ENCODE peak calls at places on chromosome 1, in ten cellular contexts. One of them, this sample, is unnamed.

GRCh38 chr1:151325646-151326429 is 1.4 kb downstream of the PI4KB start:
- DNase-seq in uterus: no peak
- DNase-seq in cardiac muscle cell: no peak
- DNase-seq in small intestine: no peak
- DNase-seq in thoracic aorta: no peak
- DNase-seq in HAP-1: no peak
- DNase-seq in right lobe of liver: no peak
- DNase-seq in mesendoderm: no peak
- DNase-seq in lower lobe of right lung: no peak
- DNase-seq in aorta: no peak
- DNase-seq in this sample: no peak

GRCh38 chr1:24822887-24823286 is 77.6 kb downstream of the CLIC4 start:
- DNase-seq in thoracic aorta: no peak
- DNase-seq in mesendoderm: no peak
- DNase-seq in lower lobe of right lung: no peak
- DNase-seq in small intestine: no peak
- DNase-seq in HAP-1: no peak
- DNase-seq in uterus: no peak
- DNase-seq in aorta: no peak
- DNase-seq in cardiac muscle cell: peak; percentile 36
- DNase-seq in right lobe of liver: no peak
- DNase-seq in this sample: no peak

GRCh38 chr1:14631421-14631820 is 32.9 kb downstream of the KAZN start:
- DNase-seq in HAP-1: no peak
- DNase-seq in small intestine: no peak
- DNase-seq in lower lobe of right lung: no peak
- DNase-seq in uterus: no peak
- DNase-seq in cardiac muscle cell: no peak
- DNase-seq in right lobe of liver: no peak
- DNase-seq in aorta: no peak
- DNase-seq in thoracic aorta: no peak
- DNase-seq in mesendoderm: no peak
- DNase-seq in this sample: no peak

GRCh38 chr1:184483101-184483813 is 96.4 kb downstream of the C1orf21 start:
- DNase-seq in cardiac muscle cell: peak; percentile 59
- DNase-seq in lower lobe of right lung: peak; percentile 67
- DNase-seq in HAP-1: no peak
- DNase-seq in right lobe of liver: no peak
- DNase-seq in mesendoderm: no peak
- DNase-seq in aorta: peak; percentile 63
- DNase-seq in small intestine: peak; percentile 35
- DNase-seq in uterus: peak; percentile 78
- DNase-seq in thoracic aorta: no peak
- DNase-seq in this sample: no peak

GRCh38 chr1:225846331-225847310 is 35.6 kb downstream of the TMEM63A start:
- DNase-seq in small intestine: no peak
- DNase-seq in uterus: no peak
- DNase-seq in lower lobe of right lung: no peak
- DNase-seq in cardiac muscle cell: no peak
- DNase-seq in right lobe of liver: peak; percentile 31
- DNase-seq in HAP-1: no peak
- DNase-seq in aorta: peak; percentile 39
- DNase-seq in thoracic aorta: no peak
- DNase-seq in mesendoderm: no peak
- DNase-seq in this sample: no peak

GRCh38 chr1:238951809-238952208 is 434.6 kb upstream of the CHRM3 start:
- DNase-seq in right lobe of liver: no peak
- DNase-seq in aorta: no peak
- DNase-seq in uterus: no peak
- DNase-seq in lower lobe of right lung: no peak
- DNase-seq in small intestine: peak; percentile 32
- DNase-seq in HAP-1: peak; percentile 57
- DNase-seq in mesendoderm: peak; percentile 57
- DNase-seq in cardiac muscle cell: peak; percentile 40
- DNase-seq in thoracic aorta: no peak
- DNase-seq in this sample: peak; percentile 18

GRCh38 chr1:70486676-70487470 is 75.8 kb downstream of the CTH start:
- DNase-seq in cardiac muscle cell: peak; percentile 81
- DNase-seq in mesendoderm: peak; percentile 73
- DNase-seq in small intestine: no peak
- DNase-seq in HAP-1: no peak
- DNase-seq in right lobe of liver: no peak
- DNase-seq in thoracic aorta: no peak
- DNase-seq in lower lobe of right lung: no peak
- DNase-seq in aorta: no peak
- DNase-seq in uterus: peak; percentile 76
- DNase-seq in this sample: peak; percentile 11

GRCh38 chr1:229336345-229336744 is 6.5 kb downstream of the CCSAP start:
- DNase-seq in thoracic aorta: no peak
- DNase-seq in HAP-1: no peak
- DNase-seq in small intestine: no peak
- DNase-seq in right lobe of liver: no peak
- DNase-seq in mesendoderm: no peak
- DNase-seq in uterus: no peak
- DNase-seq in cardiac muscle cell: no peak
- DNase-seq in lower lobe of right lung: no peak
- DNase-seq in aorta: no peak
- DNase-seq in this sample: no peak

GRCh38 chr1:217407426-217407825 is 223.5 kb downstream of the GPATCH2 start:
- DNase-seq in lower lobe of right lung: no peak
- DNase-seq in uterus: no peak
- DNase-seq in small intestine: no peak
- DNase-seq in aorta: no peak
- DNase-seq in mesendoderm: no peak
- DNase-seq in HAP-1: no peak
- DNase-seq in thoracic aorta: no peak
- DNase-seq in right lobe of liver: no peak
- DNase-seq in cardiac muscle cell: peak; percentile 15
- DNase-seq in this sample: no peak

GRCh38 chr1:212157252-212157651 is 121.7 kb downstream of the DTL start:
- DNase-seq in cardiac muscle cell: no peak
- DNase-seq in uterus: no peak
- DNase-seq in aorta: no peak
- DNase-seq in HAP-1: no peak
- DNase-seq in small intestine: peak; percentile 81
- DNase-seq in lower lobe of right lung: no peak
- DNase-seq in mesendoderm: no peak
- DNase-seq in right lobe of liver: peak; percentile 65
- DNase-seq in thoracic aorta: no peak
- DNase-seq in this sample: no peak

GRCh38 chr1:204102719-204103118 is 29.8 kb downstream of the SOX13 start:
- DNase-seq in thoracic aorta: no peak
- DNase-seq in mesendoderm: peak; percentile 60
- DNase-seq in aorta: no peak
- DNase-seq in uterus: no peak
- DNase-seq in lower lobe of right lung: no peak
- DNase-seq in small intestine: peak; percentile 66
- DNase-seq in right lobe of liver: no peak
- DNase-seq in HAP-1: no peak
- DNase-seq in cardiac muscle cell: no peak
- DNase-seq in this sample: no peak

GRCh38 chr1:38076038-38076437 is 29.4 kb upstream of the POU3F1 start:
- DNase-seq in right lobe of liver: no peak
- DNase-seq in mesendoderm: peak; percentile 85
- DNase-seq in cardiac muscle cell: peak; percentile 53
- DNase-seq in thoracic aorta: no peak
- DNase-seq in uterus: no peak
- DNase-seq in small intestine: no peak
- DNase-seq in aorta: no peak
- DNase-seq in lower lobe of right lung: no peak
- DNase-seq in HAP-1: peak; percentile 61
- DNase-seq in this sample: no peak

GRCh38 chr1:9321480-9321849 is 28.8 kb downstream of the SPSB1 start:
- DNase-seq in HAP-1: no peak
- DNase-seq in aorta: no peak
- DNase-seq in lower lobe of right lung: no peak
- DNase-seq in cardiac muscle cell: peak; percentile 78
- DNase-seq in small intestine: no peak
- DNase-seq in thoracic aorta: no peak
- DNase-seq in uterus: no peak
- DNase-seq in right lobe of liver: no peak
- DNase-seq in mesendoderm: peak; percentile 47
- DNase-seq in this sample: no peak

GRCh38 chr1:27532119-27532695 is 42.2 kb upstream of the WASF2 start:
- DNase-seq in thoracic aorta: no peak
- DNase-seq in lower lobe of right lung: no peak
- DNase-seq in mesendoderm: no peak
- DNase-seq in uterus: no peak
- DNase-seq in right lobe of liver: no peak
- DNase-seq in small intestine: no peak
- DNase-seq in HAP-1: no peak
- DNase-seq in cardiac muscle cell: no peak
- DNase-seq in aorta: no peak
- DNase-seq in this sample: no peak

GRCh38 chr1:11764519-11764918 is 2.5 kb downstream of the C1orf167 start:
- DNase-seq in mesendoderm: no peak
- DNase-seq in uterus: no peak
- DNase-seq in aorta: no peak
- DNase-seq in cardiac muscle cell: no peak
- DNase-seq in small intestine: no peak
- DNase-seq in lower lobe of right lung: no peak
- DNase-seq in thoracic aorta: no peak
- DNase-seq in right lobe of liver: no peak
- DNase-seq in HAP-1: no peak
- DNase-seq in this sample: no peak

GRCh38 chr1:79074975-79075374 is 68.4 kb upstream of the ADGRL4 start:
- DNase-seq in thoracic aorta: no peak
- DNase-seq in cardiac muscle cell: no peak
- DNase-seq in small intestine: no peak
- DNase-seq in aorta: no peak
- DNase-seq in lower lobe of right lung: no peak
- DNase-seq in uterus: no peak
- DNase-seq in mesendoderm: no peak
- DNase-seq in HAP-1: no peak
- DNase-seq in right lobe of liver: no peak
- DNase-seq in this sample: no peak

GRCh38 chr1:19445417-19446342 is 39.7 kb downstream of the CAPZB start:
- DNase-seq in small intestine: no peak
- DNase-seq in uterus: no peak
- DNase-seq in aorta: no peak
- DNase-seq in right lobe of liver: peak; percentile 82
- DNase-seq in cardiac muscle cell: no peak
- DNase-seq in mesendoderm: peak; percentile 50
- DNase-seq in HAP-1: no peak
- DNase-seq in lower lobe of right lung: peak; percentile 63
- DNase-seq in thoracic aorta: no peak
- DNase-seq in this sample: no peak

GRCh38 chr1:20729990-20730689 is 2.4 kb downstream of the SH2D5 start:
- DNase-seq in mesendoderm: no peak
- DNase-seq in small intestine: no peak
- DNase-seq in uterus: no peak
- DNase-seq in right lobe of liver: peak; percentile 24
- DNase-seq in HAP-1: no peak
- DNase-seq in lower lobe of right lung: no peak
- DNase-seq in thoracic aorta: no peak
- DNase-seq in cardiac muscle cell: no peak
- DNase-seq in aorta: no peak
- DNase-seq in this sample: no peak
- H3K27me3 ChIP-seq in mesendoderm: peaks cover 5% of the 10 kb centered on the region
- H3K27me3 ChIP-seq in small intestine: peaks cover 3% of the 10 kb centered on the region
- H3K27me3 ChIP-seq in uterus: no peaks in the 10 kb centered on the region
- H3K27me3 ChIP-seq in right lobe of liver: no peaks in the 10 kb centered on the region
- H3K27me3 ChIP-seq in HAP-1: no peaks in the 10 kb centered on the region
- H3K27me3 ChIP-seq in lower lobe of right lung: peaks cover 45% of the 10 kb centered on the region
- H3K27me3 ChIP-seq in thoracic aorta: peaks cover 7% of the 10 kb centered on the region
- H3K27me3 ChIP-seq in cardiac muscle cell: peaks cover 28% of the 10 kb centered on the region
- H3K27me3 ChIP-seq in aorta: no peaks in the 10 kb centered on the region
- H3K27me3 ChIP-seq in this sample: peaks cover 44% of the 10 kb centered on the region

GRCh38 chr1:219788091-219788490 is 140.3 kb downstream of the SLC30A10 start:
- DNase-seq in cardiac muscle cell: no peak
- DNase-seq in thoracic aorta: no peak
- DNase-seq in mesendoderm: no peak
- DNase-seq in uterus: no peak
- DNase-seq in HAP-1: no peak
- DNase-seq in lower lobe of right lung: no peak
- DNase-seq in aorta: no peak
- DNase-seq in small intestine: no peak
- DNase-seq in right lobe of liver: no peak
- DNase-seq in this sample: no peak

GRCh38 chr1:219783605-219784004 is 144.8 kb downstream of the SLC30A10 start:
- DNase-seq in aorta: no peak
- DNase-seq in cardiac muscle cell: no peak
- DNase-seq in lower lobe of right lung: no peak
- DNase-seq in mesendoderm: no peak
- DNase-seq in small intestine: no peak
- DNase-seq in HAP-1: no peak
- DNase-seq in thoracic aorta: no peak
- DNase-seq in right lobe of liver: no peak
- DNase-seq in uterus: no peak
- DNase-seq in this sample: no peak

GRCh38 chr1:219782311-219782710 is 146.0 kb downstream of the SLC30A10 start:
- DNase-seq in mesendoderm: peak; percentile 4
- DNase-seq in aorta: no peak
- DNase-seq in right lobe of liver: no peak
- DNase-seq in uterus: no peak
- DNase-seq in cardiac muscle cell: no peak
- DNase-seq in HAP-1: peak; percentile 22
- DNase-seq in small intestine: no peak
- DNase-seq in thoracic aorta: no peak
- DNase-seq in lower lobe of right lung: no peak
- DNase-seq in this sample: no peak

GRCh38 chr1:219782929-219783328 is 145.4 kb downstream of the SLC30A10 start:
- DNase-seq in cardiac muscle cell: no peak
- DNase-seq in aorta: no peak
- DNase-seq in thoracic aorta: no peak
- DNase-seq in mesendoderm: no peak
- DNase-seq in uterus: no peak
- DNase-seq in lower lobe of right lung: no peak
- DNase-seq in HAP-1: no peak
- DNase-seq in right lobe of liver: no peak
- DNase-seq in small intestine: no peak
- DNase-seq in this sample: no peak

GRCh38 chr1:219784660-219785391 is 143.5 kb downstream of the SLC30A10 start:
- DNase-seq in mesendoderm: no peak
- DNase-seq in small intestine: no peak
- DNase-seq in uterus: peak; percentile 17
- DNase-seq in aorta: no peak
- DNase-seq in cardiac muscle cell: peak; percentile 30
- DNase-seq in HAP-1: no peak
- DNase-seq in lower lobe of right lung: no peak
- DNase-seq in right lobe of liver: no peak
- DNase-seq in thoracic aorta: no peak
- DNase-seq in this sample: no peak
- H3K27me3 ChIP-seq in mesendoderm: no peaks in the 10 kb centered on the region
- H3K27me3 ChIP-seq in small intestine: no peaks in the 10 kb centered on the region
- H3K27me3 ChIP-seq in uterus: no peaks in the 10 kb centered on the region
- H3K27me3 ChIP-seq in aorta: no peaks in the 10 kb centered on the region
- H3K27me3 ChIP-seq in cardiac muscle cell: no peaks in the 10 kb centered on the region
- H3K27me3 ChIP-seq in HAP-1: no peaks in the 10 kb centered on the region
- H3K27me3 ChIP-seq in lower lobe of right lung: no peaks in the 10 kb centered on the region
- H3K27me3 ChIP-seq in right lobe of liver: no peaks in the 10 kb centered on the region
- H3K27me3 ChIP-seq in thoracic aorta: no peaks in the 10 kb centered on the region
- H3K27me3 ChIP-seq in this sample: no peaks in the 10 kb centered on the region

GRCh38 chr1:32891241-32891570 is 4.9 kb downstream of the HPCA start:
- DNase-seq in right lobe of liver: no peak
- DNase-seq in aorta: peak; percentile 1
- DNase-seq in uterus: no peak
- DNase-seq in HAP-1: no peak
- DNase-seq in small intestine: no peak
- DNase-seq in lower lobe of right lung: no peak
- DNase-seq in thoracic aorta: no peak
- DNase-seq in cardiac muscle cell: no peak
- DNase-seq in mesendoderm: no peak
- DNase-seq in this sample: no peak
- H3K27me3 ChIP-seq in right lobe of liver: no peaks in the 10 kb centered on the region
- H3K27me3 ChIP-seq in aorta: no peaks in the 10 kb centered on the region
- H3K27me3 ChIP-seq in uterus: peaks cover 6% of the 10 kb centered on the region
- H3K27me3 ChIP-seq in HAP-1: peaks cover 13% of the 10 kb centered on the region
- H3K27me3 ChIP-seq in small intestine: peaks cover 5% of the 10 kb centered on the region
- H3K27me3 ChIP-seq in lower lobe of right lung: peaks cover 66% of the 10 kb centered on the region
- H3K27me3 ChIP-seq in thoracic aorta: peaks cover 6% of the 10 kb centered on the region
- H3K27me3 ChIP-seq in cardiac muscle cell: peaks cover 60% of the 10 kb centered on the region
- H3K27me3 ChIP-seq in mesendoderm: no peaks in the 10 kb centered on the region
- H3K27me3 ChIP-seq in this sample: peaks cover 33% of the 10 kb centered on the region

GRCh38 chr1:29475256-29475800 is 239.0 kb downstream of the PTPRU start:
- DNase-seq in lower lobe of right lung: no peak
- DNase-seq in uterus: peak; percentile 27
- DNase-seq in small intestine: no peak
- DNase-seq in mesendoderm: no peak
- DNase-seq in cardiac muscle cell: no peak
- DNase-seq in right lobe of liver: no peak
- DNase-seq in thoracic aorta: no peak
- DNase-seq in HAP-1: no peak
- DNase-seq in aorta: no peak
- DNase-seq in this sample: no peak
- H3K27me3 ChIP-seq in lower lobe of right lung: peaks cover 40% of the 10 kb centered on the region
- H3K27me3 ChIP-seq in uterus: no peaks in the 10 kb centered on the region
- H3K27me3 ChIP-seq in small intestine: no peaks in the 10 kb centered on the region
- H3K27me3 ChIP-seq in mesendoderm: no peaks in the 10 kb centered on the region
- H3K27me3 ChIP-seq in cardiac muscle cell: no peaks in the 10 kb centered on the region
- H3K27me3 ChIP-seq in right lobe of liver: no peaks in the 10 kb centered on the region
- H3K27me3 ChIP-seq in thoracic aorta: no peaks in the 10 kb centered on the region
- H3K27me3 ChIP-seq in HAP-1: peaks cover 46% of the 10 kb centered on the region
- H3K27me3 ChIP-seq in aorta: no peaks in the 10 kb centered on the region
- H3K27me3 ChIP-seq in this sample: peaks cover 19% of the 10 kb centered on the region